ENCODE peak calls at places on chromosome 2, in nine cellular contexts. H, N, V, W, J, L, A, K and U are unnamed samples.

GRCh38 chr2:61165946-61166345 is 4.0 kb downstream of the C2orf74 start:
- DNase-seq in H (no peak), N (no peak), V (no peak), W (no peak), J (no peak), L (no peak), A (no peak), K (no peak), U (no peak)

GRCh38 chr2:130728007-130728454 is 839 bp upstream of the GPR148 start:
- DNase-seq in H (no peak), N (no peak), V (no peak), W (peak), J (peak), L (peak), A (no peak), K (no peak), U (no peak)

GRCh38 chr2:48551548-48551947 is 21.6 kb downstream of the STON1 start:
- DNase-seq in H (no peak), N (no peak), V (no peak), W (no peak), J (no peak), L (no peak), A (no peak), K (peak), U (no peak)

GRCh38 chr2:161044095-161044874 is 115.9 kb upstream of the TANK start:
- DNase-seq in H (no peak), N (no peak), V (no peak), W (no peak), J (no peak), L (peak), A (no peak), K (peak), U (no peak)

GRCh38 chr2:165453672-165454071 is 15.8 kb upstream of the CSRNP3 start:
- DNase-seq in H (no peak), N (no peak), V (no peak), W (no peak), J (no peak), L (no peak), A (no peak), K (no peak), U (no peak)

GRCh38 chr2:54560146-54560881 is 104.2 kb downstream of the SPTBN1 start:
- DNase-seq in H (peak), N (no peak), V (peak), W (peak), J (no peak), L (peak), A (no peak), K (peak), U (peak)

GRCh38 chr2:130869441-130870160 is 32.9 kb downstream of the ARHGEF4 start:
- DNase-seq in H (no peak), N (no peak), V (no peak), W (no peak), J (peak), L (peak), A (no peak), K (no peak), U (no peak)

GRCh38 chr2:218886461-218886947 is 5.9 kb downstream of the WNT10A start:
- DNase-seq in H (no peak), N (no peak), V (peak), W (no peak), J (no peak), L (no peak), A (no peak), K (no peak), U (no peak)

GRCh38 chr2:227862227-227862740 is 9.1 kb upstream of the DAW1 start:
- DNase-seq in H (peak), N (no peak), V (no peak), W (no peak), J (peak), L (peak), A (peak), K (peak), U (peak)

GRCh38 chr2:64262068-64262467 is 117.8 kb upstream of the PELI1 start:
- DNase-seq in H (no peak), N (no peak), V (no peak), W (peak), J (peak), L (peak), A (no peak), K (peak), U (no peak)

GRCh38 chr2:135736546-135736945 is 5.1 kb upstream of the UBXN4 start:
- DNase-seq in H (no peak), N (no peak), V (no peak), W (no peak), J (no peak), L (no peak), A (no peak), K (no peak), U (no peak)

GRCh38 chr2:38666578-38666926 is 638 bp downstream of the GALM start:
- DNase-seq in H (peak), N (no peak), V (no peak), W (no peak), J (peak), L (no peak), A (no peak), K (peak), U (no peak)

GRCh38 chr2:38661306-38661705 is 4.6 kb upstream of the GALM start:
- DNase-seq in H (no peak), N (no peak), V (no peak), W (no peak), J (no peak), L (no peak), A (no peak), K (peak), U (no peak)

GRCh38 chr2:38668092-38668491 is 2.2 kb downstream of the GALM start:
- DNase-seq in H (no peak), N (no peak), V (no peak), W (no peak), J (no peak), L (no peak), A (no peak), K (no peak), U (no peak)

GRCh38 chr2:38668787-38669479 is 3.0 kb downstream of the GALM start:
- DNase-seq in H (no peak), N (no peak), V (no peak), W (no peak), J (no peak), L (no peak), A (no peak), K (no peak), U (no peak)

DNA sequence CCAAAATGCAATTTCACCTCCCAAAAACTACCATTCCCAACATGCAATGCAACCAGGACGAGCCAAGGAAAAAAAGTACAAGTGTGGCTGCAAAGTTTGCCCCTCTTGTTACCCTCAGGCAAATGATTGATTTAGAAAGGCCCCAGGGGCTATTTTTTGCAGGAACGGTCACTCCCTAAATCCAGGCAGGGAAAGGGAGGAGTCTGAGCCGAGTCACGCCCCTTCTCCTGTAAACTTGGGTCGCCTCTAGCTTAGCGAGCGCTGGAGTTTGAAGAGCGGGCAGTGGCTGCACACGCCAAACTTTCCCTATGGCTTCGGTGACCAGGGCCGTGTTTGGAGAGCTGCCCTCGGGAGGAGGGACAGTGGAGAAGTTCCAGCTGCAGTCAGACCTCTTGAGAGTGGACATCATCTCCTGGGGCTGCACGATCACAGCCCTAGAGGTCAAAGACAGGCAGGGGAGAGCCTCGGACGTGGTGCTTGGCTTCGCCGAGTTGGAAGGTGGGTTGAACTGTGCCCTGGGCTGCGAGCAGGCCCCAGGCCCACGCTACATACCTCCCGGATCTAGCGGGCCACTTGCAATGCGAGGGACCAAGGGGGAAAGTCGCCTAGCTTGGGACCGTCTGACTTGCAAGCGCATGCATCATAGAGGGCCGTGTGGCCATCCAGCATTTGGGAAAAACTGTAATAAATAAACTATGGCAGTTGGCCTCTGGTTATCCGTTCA is at the start of gene GALM:
- DNase-seq in H (peak), N (peak), V (peak), W (peak), J (peak), L (peak), A (peak), K (peak), U (peak)
- TF ChIP-seq CTCF in H (no peak), N (no peak), V (no peak), W (peak), J (no peak), L (no peak), A (no peak), K (no peak), U (no peak)

GRCh38 chr2:7368211-7368610 is 451.0 kb downstream of the RNF144A start:
- DNase-seq in H (no peak), N (no peak), V (no peak), W (no peak), J (no peak), L (no peak), A (no peak), K (no peak), U (no peak)

GRCh38 chr2:7357993-7358392 is 440.8 kb downstream of the RNF144A start:
- DNase-seq in H (no peak), N (no peak), V (no peak), W (no peak), J (no peak), L (no peak), A (no peak), K (no peak), U (no peak)

GRCh38 chr2:7358865-7359264 is 441.7 kb downstream of the RNF144A start:
- DNase-seq in H (no peak), N (no peak), V (no peak), W (no peak), J (no peak), L (no peak), A (no peak), K (no peak), U (peak)

GRCh38 chr2:7363906-7364305 is 446.7 kb downstream of the RNF144A start:
- DNase-seq in H (no peak), N (no peak), V (no peak), W (no peak), J (no peak), L (no peak), A (no peak), K (no peak), U (no peak)
- TF ChIP-seq CTCF in H (no peak), N (no peak), V (no peak), W (no peak), J (no peak), L (no peak), A (peak), K (no peak), U (no peak)

GRCh38 chr2:149087751-149088150 is 49.3 kb downstream of the LYPD6B start:
- DNase-seq in H (no peak), N (no peak), V (no peak), W (no peak), J (no peak), L (no peak), A (no peak), K (peak), U (no peak)
- TF ChIP-seq CTCF in H (peak), N (peak), V (peak), W (no peak), J (peak), L (peak), A (peak), K (peak), U (peak)

GRCh38 chr2:70143314-70144150 is 47.3 kb downstream of the C2orf42 start:
- DNase-seq in H (no peak), N (no peak), V (no peak), W (peak), J (peak), L (peak), A (peak), K (peak), U (peak)

GRCh38 chr2:70140978-70141753 is 49.7 kb downstream of the C2orf42 start:
- DNase-seq in H (peak), N (no peak), V (peak), W (peak), J (peak), L (no peak), A (peak), K (peak), U (no peak)

GRCh38 chr2:70144443-70145167 is 46.2 kb downstream of the C2orf42 start:
- DNase-seq in H (no peak), N (no peak), V (no peak), W (no peak), J (no peak), L (no peak), A (no peak), K (no peak), U (no peak)

GRCh38 chr2:70142590-70143313 is 48.1 kb downstream of the C2orf42 start:
- DNase-seq in H (peak), N (peak), V (peak), W (peak), J (peak), L (peak), A (peak), K (peak), U (peak)

DNA sequence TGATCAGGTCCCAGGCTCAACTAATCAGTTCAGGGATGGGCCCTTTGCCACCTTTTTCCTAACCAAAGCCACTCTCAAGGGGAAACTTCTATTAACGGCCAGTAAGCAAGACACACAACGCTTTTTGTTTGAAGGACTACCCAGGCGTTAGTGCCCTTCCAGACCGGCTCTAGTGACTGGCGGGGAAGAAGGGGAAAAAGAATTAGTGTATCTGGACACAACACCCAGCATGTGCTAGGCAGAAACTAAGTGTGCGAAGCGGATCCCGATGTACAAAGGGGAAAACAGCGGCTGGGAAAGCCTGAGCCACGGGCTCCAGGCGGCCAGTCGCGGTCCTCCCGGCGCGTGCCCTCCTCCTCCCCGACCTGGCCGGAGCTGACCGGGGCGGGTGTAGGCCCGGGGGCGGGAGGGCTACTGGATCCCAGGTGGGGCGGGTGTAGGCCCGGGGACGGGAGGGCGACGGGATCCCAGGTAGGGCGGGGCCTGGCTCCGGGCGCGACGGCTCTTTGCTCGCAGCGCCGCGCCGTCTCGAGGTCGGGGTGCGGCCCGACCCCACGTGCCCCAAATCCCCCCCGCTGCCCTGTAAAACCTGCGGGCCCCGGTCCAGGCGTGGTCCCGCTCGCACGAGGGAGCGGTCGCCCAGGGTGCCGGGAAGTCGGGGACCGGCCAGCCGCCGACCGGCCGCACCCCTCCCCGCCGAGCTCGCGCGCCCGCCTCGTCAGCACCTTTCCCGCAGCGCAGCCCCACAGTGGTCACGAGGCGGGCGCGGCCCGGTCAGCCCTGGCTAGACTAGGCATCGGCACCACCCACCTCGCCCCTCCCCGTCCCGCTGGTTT is 48.8 kb downstream of the C2orf42 start:
- DNase-seq in H (peak), N (no peak), V (peak), W (no peak), J (peak), L (peak), A (peak), K (no peak), U (peak)
- TF ChIP-seq CTCF in H (no peak), N (no peak), V (no peak), W (no peak), J (no peak), L (no peak), A (no peak), K (no peak), U (no peak)

GRCh38 chr2:13193900-13194299 is 477.2 kb downstream of the TRIB2 start:
- DNase-seq in H (peak), N (no peak), V (no peak), W (no peak), J (no peak), L (peak), A (no peak), K (peak), U (no peak)
- TF ChIP-seq CTCF in H (peak), N (peak), V (peak), W (no peak), J (peak), L (peak), A (no peak), K (no peak), U (peak)

GRCh38 chr2:237309416-237309815 is 104.5 kb downstream of the COL6A3 start:
- DNase-seq in H (no peak), N (no peak), V (no peak), W (no peak), J (no peak), L (no peak), A (no peak), K (no peak), U (no peak)

GRCh38 chr2:237309011-237309410 is 105.0 kb downstream of the COL6A3 start:
- DNase-seq in H (no peak), N (no peak), V (no peak), W (no peak), J (no peak), L (no peak), A (no peak), K (no peak), U (no peak)

GRCh38 chr2:237312021-237312755 is 101.8 kb downstream of the COL6A3 start:
- DNase-seq in H (no peak), N (no peak), V (no peak), W (no peak), J (no peak), L (peak), A (no peak), K (peak), U (no peak)

GRCh38 chr2:237307495-237307894 is 106.5 kb downstream of the COL6A3 start:
- DNase-seq in H (no peak), N (no peak), V (no peak), W (no peak), J (no peak), L (no peak), A (no peak), K (no peak), U (no peak)

GRCh38 chr2:237310515-237311114 is 103.3 kb downstream of the COL6A3 start:
- DNase-seq in H (no peak), N (no peak), V (no peak), W (no peak), J (no peak), L (no peak), A (no peak), K (no peak), U (no peak)
- TF ChIP-seq CTCF in H (no peak), N (no peak), V (no peak), W (no peak), J (no peak), L (no peak), A (no peak), K (no peak), U (no peak)

GRCh38 chr2:47262657-47263056 is 107.5 kb upstream of the STPG4 start:
- DNase-seq in H (no peak), N (no peak), V (no peak), W (no peak), J (no peak), L (no peak), A (no peak), K (no peak), U (no peak)

GRCh38 chr2:47265158-47265557 is 110.0 kb upstream of the STPG4 start:
- DNase-seq in H (no peak), N (no peak), V (no peak), W (no peak), J (no peak), L (no peak), A (no peak), K (no peak), U (no peak)

GRCh38 chr2:47265751-47266231 is 110.7 kb upstream of the STPG4 start:
- DNase-seq in H (no peak), N (no peak), V (no peak), W (no peak), J (no peak), L (no peak), A (no peak), K (no peak), U (no peak)

GRCh38 chr2:47264686-47265085 is 109.6 kb upstream of the STPG4 start:
- DNase-seq in H (no peak), N (no peak), V (no peak), W (no peak), J (no peak), L (no peak), A (no peak), K (no peak), U (no peak)

DNA sequence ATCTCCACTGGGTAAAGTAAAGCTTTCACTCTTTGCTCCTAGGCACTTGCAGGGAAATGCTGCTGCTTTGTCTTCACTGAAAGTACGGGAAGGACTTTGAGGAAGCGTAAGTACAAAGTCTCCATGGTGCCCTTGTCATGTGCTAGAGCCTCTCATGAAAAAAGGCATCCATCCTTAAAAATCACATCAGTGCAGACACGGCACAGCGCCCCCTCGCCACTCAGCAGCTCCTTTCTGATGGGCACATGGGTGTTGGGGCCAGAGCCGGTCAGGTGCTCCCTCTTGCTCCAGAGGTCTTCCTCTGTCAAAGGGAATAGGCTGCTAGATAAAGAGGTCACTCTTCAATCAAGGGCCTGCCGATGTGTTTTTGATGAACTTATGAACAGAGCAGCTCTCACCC is 109.1 kb upstream of the STPG4 start:
- DNase-seq in H (no peak), N (no peak), V (no peak), W (no peak), J (no peak), L (no peak), A (no peak), K (no peak), U (no peak)
- TF ChIP-seq CTCF in H (no peak), N (peak), V (no peak), W (no peak), J (no peak), L (no peak), A (peak), K (no peak), U (no peak)

DNA sequence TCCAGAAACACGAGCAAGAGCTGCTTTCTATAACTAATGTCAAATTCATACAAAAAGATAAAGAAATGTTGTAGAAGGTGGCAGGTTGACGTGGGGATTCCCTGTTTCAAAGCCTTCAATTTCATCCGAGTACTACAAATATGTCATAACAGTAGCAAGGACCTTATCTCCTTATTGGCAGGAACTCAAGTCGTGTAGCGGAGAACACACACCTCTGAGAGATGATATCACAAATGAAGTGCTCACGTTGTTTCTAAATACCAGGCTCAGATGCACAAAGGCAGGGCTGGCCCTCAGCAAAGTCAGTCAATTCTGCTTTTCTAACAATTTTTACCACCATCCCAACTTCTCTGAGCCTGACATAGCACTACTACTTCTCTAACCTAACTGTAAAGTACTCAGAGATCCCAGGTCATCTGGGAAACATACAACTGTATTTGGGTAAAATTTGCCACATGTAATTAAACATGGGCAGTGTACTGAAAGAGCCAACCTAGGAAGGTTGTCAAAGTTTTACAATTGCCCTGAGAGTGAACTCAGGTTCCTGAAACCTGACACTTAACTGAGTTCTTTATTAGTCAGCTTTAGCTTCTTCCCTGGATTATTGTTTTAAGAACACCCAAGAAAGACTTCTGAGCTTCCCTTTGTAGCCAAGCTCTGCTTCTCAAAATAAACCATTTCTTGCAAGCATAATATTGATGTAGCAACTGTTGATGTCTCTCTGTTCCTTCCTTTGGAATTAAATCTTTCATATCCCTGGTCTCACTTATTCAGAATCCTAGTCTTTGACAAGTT is 813.7 kb upstream of the ACVR2A start:
- DNase-seq in H (no peak), N (peak), V (no peak), W (no peak), J (no peak), L (peak), A (peak), K (peak), U (no peak)
- TF ChIP-seq CTCF in H (no peak), N (no peak), V (no peak), W (no peak), J (no peak), L (no peak), A (no peak), K (no peak), U (no peak)

GRCh38 chr2:106638043-106638442 is 150.9 kb downstream of the CD8B2 start:
- DNase-seq in H (no peak), N (peak), V (no peak), W (no peak), J (no peak), L (peak), A (no peak), K (peak), U (no peak)
- TF ChIP-seq CTCF in H (peak), N (peak), V (peak), W (peak), J (no peak), L (peak), A (peak), K (peak), U (peak)

GRCh38 chr2:97774425-97774824 is 61.0 kb downstream of the ZAP70 start:
- DNase-seq in H (peak), N (no peak), V (no peak), W (no peak), J (no peak), L (peak), A (no peak), K (peak), U (peak)
- TF ChIP-seq CTCF in H (peak), N (peak), V (no peak), W (no peak), J (no peak), L (peak), A (peak), K (peak), U (peak)